ENCODE peak calls at places on chromosomes 12 and 14, in nine cellular contexts. One of them, this sample, is unnamed.

GRCh38 chr12:109606261-109607028 is 32.9 kb downstream of the MVK start:
- DNase-seq in stimulated activated CD8-positive, alpha-beta memory T cell treated with anti-CD3 and anti-CD28 coated beads, Interleukin-15, amount 100 ng/mL, for 24 hours: no peak
- DNase-seq in pulmonary artery endothelial cell: no peak
- DNase-seq in NCI-H2081: peak
- DNase-seq in T47D: no peak
- DNase-seq in fibroblast of the aortic adventitia: no peak
- DNase-seq in NCI-H1436: no peak
- DNase-seq in DMS 273 treated with DMSO at 0.1 percent for 48 hours: peak
- DNase-seq in CD4-positive, alpha-beta T cell: no peak
- DNase-seq in this sample: peak

GRCh38 chr14:59845245-59845644 is 25.3 kb downstream of the RTN1 start:
- DNase-seq in NCI-H2081: no peak
- DNase-seq in pulmonary artery endothelial cell: no peak
- DNase-seq in T47D: no peak
- DNase-seq in fibroblast of the aortic adventitia: no peak
- DNase-seq in DMS 273 treated with DMSO at 0.1 percent for 48 hours: no peak
- DNase-seq in NCI-H1436: no peak
- DNase-seq in stimulated activated CD8-positive, alpha-beta memory T cell treated with anti-CD3 and anti-CD28 coated beads, Interleukin-15, amount 100 ng/mL, for 24 hours: no peak
- DNase-seq in CD4-positive, alpha-beta T cell: no peak
- DNase-seq in this sample: no peak

GRCh38 chr14:71855399-71856036 is 76.7 kb upstream of the RGS6 start:
- DNase-seq in T47D: peak
- DNase-seq in pulmonary artery endothelial cell: peak
- DNase-seq in NCI-H1436: peak
- DNase-seq in NCI-H2081: peak
- DNase-seq in stimulated activated CD8-positive, alpha-beta memory T cell treated with anti-CD3 and anti-CD28 coated beads, Interleukin-15, amount 100 ng/mL, for 24 hours: peak
- DNase-seq in fibroblast of the aortic adventitia: peak
- DNase-seq in CD4-positive, alpha-beta T cell: peak
- DNase-seq in DMS 273 treated with DMSO at 0.1 percent for 48 hours: peak
- DNase-seq in this sample: peak

GRCh38 chr14:52902971-52903385 is 47.9 kb downstream of the FERMT2 start:
- DNase-seq in pulmonary artery endothelial cell: no peak
- DNase-seq in fibroblast of the aortic adventitia: peak
- DNase-seq in CD4-positive, alpha-beta T cell: no peak
- DNase-seq in NCI-H2081: no peak
- DNase-seq in NCI-H1436: no peak
- DNase-seq in stimulated activated CD8-positive, alpha-beta memory T cell treated with anti-CD3 and anti-CD28 coated beads, Interleukin-15, amount 100 ng/mL, for 24 hours: no peak
- DNase-seq in T47D: no peak
- DNase-seq in DMS 273 treated with DMSO at 0.1 percent for 48 hours: no peak
- DNase-seq in this sample: no peak

GRCh38 chr14:102849522-102850379 is 72.5 kb downstream of the TRAF3 start:
- DNase-seq in stimulated activated CD8-positive, alpha-beta memory T cell treated with anti-CD3 and anti-CD28 coated beads, Interleukin-15, amount 100 ng/mL, for 24 hours: no peak
- DNase-seq in T47D: no peak
- DNase-seq in fibroblast of the aortic adventitia: peak
- DNase-seq in NCI-H2081: peak
- DNase-seq in NCI-H1436: no peak
- DNase-seq in DMS 273 treated with DMSO at 0.1 percent for 48 hours: peak
- DNase-seq in pulmonary artery endothelial cell: peak
- DNase-seq in CD4-positive, alpha-beta T cell: no peak
- DNase-seq in this sample: peak

GRCh38 chr12:52442600-52443061 is 8.5 kb upstream of the KRT75 start:
- DNase-seq in fibroblast of the aortic adventitia: peak
- DNase-seq in NCI-H1436: no peak
- DNase-seq in CD4-positive, alpha-beta T cell: no peak
- DNase-seq in T47D: no peak
- DNase-seq in NCI-H2081: no peak
- DNase-seq in DMS 273 treated with DMSO at 0.1 percent for 48 hours: no peak
- DNase-seq in stimulated activated CD8-positive, alpha-beta memory T cell treated with anti-CD3 and anti-CD28 coated beads, Interleukin-15, amount 100 ng/mL, for 24 hours: no peak
- DNase-seq in pulmonary artery endothelial cell: no peak
- DNase-seq in this sample: no peak

GRCh38 chr12:74514098-74514872 is 23.4 kb upstream of the ATXN7L3B start:
- DNase-seq in CD4-positive, alpha-beta T cell: no peak
- DNase-seq in pulmonary artery endothelial cell: no peak
- DNase-seq in NCI-H2081: no peak
- DNase-seq in fibroblast of the aortic adventitia: no peak
- DNase-seq in stimulated activated CD8-positive, alpha-beta memory T cell treated with anti-CD3 and anti-CD28 coated beads, Interleukin-15, amount 100 ng/mL, for 24 hours: no peak
- DNase-seq in DMS 273 treated with DMSO at 0.1 percent for 48 hours: no peak
- DNase-seq in NCI-H1436: no peak
- DNase-seq in T47D: no peak
- DNase-seq in this sample: no peak

GRCh38 chr12:69415471-69416275 is 54.5 kb upstream of the FRS2 start:
- DNase-seq in pulmonary artery endothelial cell: peak
- DNase-seq in NCI-H2081: peak
- DNase-seq in CD4-positive, alpha-beta T cell: no peak
- DNase-seq in fibroblast of the aortic adventitia: peak
- DNase-seq in DMS 273 treated with DMSO at 0.1 percent for 48 hours: no peak
- DNase-seq in T47D: peak
- DNase-seq in NCI-H1436: no peak
- DNase-seq in stimulated activated CD8-positive, alpha-beta memory T cell treated with anti-CD3 and anti-CD28 coated beads, Interleukin-15, amount 100 ng/mL, for 24 hours: no peak
- DNase-seq in this sample: peak

GRCh38 chr14:98444077-98444476 is 827.9 kb downstream of the BCL11B start:
- DNase-seq in stimulated activated CD8-positive, alpha-beta memory T cell treated with anti-CD3 and anti-CD28 coated beads, Interleukin-15, amount 100 ng/mL, for 24 hours: no peak
- DNase-seq in NCI-H2081: no peak
- DNase-seq in CD4-positive, alpha-beta T cell: peak
- DNase-seq in T47D: no peak
- DNase-seq in pulmonary artery endothelial cell: no peak
- DNase-seq in fibroblast of the aortic adventitia: no peak
- DNase-seq in DMS 273 treated with DMSO at 0.1 percent for 48 hours: no peak
- DNase-seq in NCI-H1436: no peak
- DNase-seq in this sample: no peak

GRCh38 chr14:89851031-89851430 is 103.5 kb downstream of the EFCAB11 start:
- DNase-seq in DMS 273 treated with DMSO at 0.1 percent for 48 hours: no peak
- DNase-seq in stimulated activated CD8-positive, alpha-beta memory T cell treated with anti-CD3 and anti-CD28 coated beads, Interleukin-15, amount 100 ng/mL, for 24 hours: no peak
- DNase-seq in pulmonary artery endothelial cell: no peak
- DNase-seq in T47D: no peak
- DNase-seq in NCI-H2081: peak
- DNase-seq in CD4-positive, alpha-beta T cell: no peak
- DNase-seq in NCI-H1436: peak
- DNase-seq in fibroblast of the aortic adventitia: no peak
- DNase-seq in this sample: no peak

GRCh38 chr12:47034661-47035060 is 44.8 kb upstream of the PCED1B start:
- DNase-seq in NCI-H2081: no peak
- DNase-seq in T47D: no peak
- DNase-seq in stimulated activated CD8-positive, alpha-beta memory T cell treated with anti-CD3 and anti-CD28 coated beads, Interleukin-15, amount 100 ng/mL, for 24 hours: no peak
- DNase-seq in fibroblast of the aortic adventitia: peak
- DNase-seq in CD4-positive, alpha-beta T cell: no peak
- DNase-seq in pulmonary artery endothelial cell: no peak
- DNase-seq in NCI-H1436: no peak
- DNase-seq in DMS 273 treated with DMSO at 0.1 percent for 48 hours: no peak
- DNase-seq in this sample: no peak

GRCh38 chr12:106994579-106995220 is 7.8 kb upstream of the MTERF2 start:
- DNase-seq in T47D: peak
- DNase-seq in NCI-H1436: no peak
- DNase-seq in pulmonary artery endothelial cell: no peak
- DNase-seq in NCI-H2081: no peak
- DNase-seq in CD4-positive, alpha-beta T cell: no peak
- DNase-seq in stimulated activated CD8-positive, alpha-beta memory T cell treated with anti-CD3 and anti-CD28 coated beads, Interleukin-15, amount 100 ng/mL, for 24 hours: no peak
- DNase-seq in DMS 273 treated with DMSO at 0.1 percent for 48 hours: no peak
- DNase-seq in fibroblast of the aortic adventitia: peak
- DNase-seq in this sample: no peak

GRCh38 chr12:69388371-69388770 is 28.8 kb downstream of the YEATS4 start:
- DNase-seq in NCI-H2081: peak
- DNase-seq in pulmonary artery endothelial cell: peak
- DNase-seq in CD4-positive, alpha-beta T cell: no peak
- DNase-seq in DMS 273 treated with DMSO at 0.1 percent for 48 hours: peak
- DNase-seq in fibroblast of the aortic adventitia: peak
- DNase-seq in stimulated activated CD8-positive, alpha-beta memory T cell treated with anti-CD3 and anti-CD28 coated beads, Interleukin-15, amount 100 ng/mL, for 24 hours: no peak
- DNase-seq in NCI-H1436: no peak
- DNase-seq in T47D: no peak
- DNase-seq in this sample: peak

GRCh38 chr14:54355698-54356097 is 41.1 kb upstream of the CDKN3 start:
- DNase-seq in NCI-H1436: no peak
- DNase-seq in fibroblast of the aortic adventitia: no peak
- DNase-seq in CD4-positive, alpha-beta T cell: no peak
- DNase-seq in NCI-H2081: no peak
- DNase-seq in DMS 273 treated with DMSO at 0.1 percent for 48 hours: no peak
- DNase-seq in T47D: no peak
- DNase-seq in pulmonary artery endothelial cell: no peak
- DNase-seq in stimulated activated CD8-positive, alpha-beta memory T cell treated with anti-CD3 and anti-CD28 coated beads, Interleukin-15, amount 100 ng/mL, for 24 hours: no peak
- DNase-seq in this sample: no peak

GRCh38 chr12:1662761-1663439 is 28.0 kb upstream of the ADIPOR2 start:
- DNase-seq in NCI-H2081: no peak
- DNase-seq in stimulated activated CD8-positive, alpha-beta memory T cell treated with anti-CD3 and anti-CD28 coated beads, Interleukin-15, amount 100 ng/mL, for 24 hours: no peak
- DNase-seq in fibroblast of the aortic adventitia: no peak
- DNase-seq in T47D: no peak
- DNase-seq in DMS 273 treated with DMSO at 0.1 percent for 48 hours: no peak
- DNase-seq in NCI-H1436: no peak
- DNase-seq in pulmonary artery endothelial cell: no peak
- DNase-seq in CD4-positive, alpha-beta T cell: peak
- DNase-seq in this sample: no peak